ENCODE peak calls at places on chromosomes 2 and 18, in eight cellular contexts. U is endodermal cell; D is bronchial epithelial cell; S is left ventricle myocardium inferior; F is CD8-positive, alpha-beta T cell; J is Right ventricle myocardium superior; R is AML-193; I is naive B cell. L is an unnamed sample.

GRCh38 chr2:196234672-196235071 is 63.3 kb upstream of the STK17B start:
- DNase-seq in U (no peak), D (peak), S (no peak), F (peak), J (no peak), R (peak), I (no peak), L (peak)

GRCh38 chr2:16189019-16189850 is 248.9 kb downstream of the MYCN start:
- DNase-seq in U (no peak), D (no peak), S (no peak), F (no peak), J (no peak), R (no peak), I (no peak), L (no peak)

GRCh38 chr2:224711381-224711780 is 4.8 kb downstream of the CCDC195 start:
- DNase-seq in U (no peak), D (no peak), S (no peak), F (no peak), J (no peak), R (no peak), I (no peak), L (no peak)

GRCh38 chr2:73089270-73090030 is 17.9 kb upstream of the SFXN5 start:
- DNase-seq in U (peak), D (peak), S (peak), F (no peak), J (peak), R (no peak), I (no peak), L (peak)

GRCh38 chr18:48836231-48836805 is 114.4 kb downstream of the SMAD7 start:
- DNase-seq in U (no peak), D (no peak), S (no peak), F (no peak), J (no peak), R (no peak), I (no peak), L (no peak)

GRCh38 chr2:209648714-209649113 is 122.9 kb upstream of the UNC80 start:
- DNase-seq in U (no peak), D (no peak), S (no peak), F (no peak), J (no peak), R (no peak), I (no peak), L (peak)

GRCh38 chr2:227829337-227829736 is 15.7 kb downstream of the CCL20 start:
- DNase-seq in U (no peak), D (no peak), S (no peak), F (no peak), J (no peak), R (no peak), I (no peak), L (no peak)

GRCh38 chr2:237490805-237491194 is 3.7 kb downstream of the MLPH start:
- DNase-seq in U (no peak), D (no peak), S (no peak), F (no peak), J (no peak), R (no peak), I (no peak), L (no peak)

GRCh38 chr2:109269956-109270757 is 141.2 kb downstream of the SH3RF3 start:
- DNase-seq in U (no peak), D (no peak), S (no peak), F (no peak), J (no peak), R (no peak), I (no peak), L (peak)

GRCh38 chr18:48952287-48953095 is 1.7 kb upstream of the SMAD7 start:
- DNase-seq in U (peak), D (peak), S (peak), F (peak), J (peak), R (peak), I (peak), L (peak)

GRCh38 chr2:234986866-234987720 is 35.3 kb downstream of the SH3BP4 start:
- DNase-seq in U (no peak), D (no peak), S (no peak), F (no peak), J (no peak), R (no peak), I (no peak), L (no peak)

GRCh38 chr2:237437566-237437965 is 23.6 kb upstream of the COL6A3 start:
- DNase-seq in U (no peak), D (no peak), S (no peak), F (no peak), J (no peak), R (no peak), I (no peak), L (no peak)

GRCh38 chr18:32091724-32092421 is at the start of gene RNF138:
- DNase-seq in U (peak), D (peak), S (peak), F (peak), J (peak), R (peak), I (peak), L (peak)

GRCh38 chr2:72892506-72893173 is 5.4 kb downstream of the SPR start:
- DNase-seq in U (peak), D (peak), S (peak), F (peak), J (peak), R (peak), I (peak), L (peak)

GRCh38 chr18:55856191-55856590 is 268.2 kb upstream of the TCF4 start:
- DNase-seq in U (peak), D (peak), S (no peak), F (no peak), J (no peak), R (no peak), I (no peak), L (peak)

GRCh38 chr18:22703883-22704626 is 229.1 kb upstream of the RBBP8 start:
- DNase-seq in U (no peak), D (peak), S (no peak), F (peak), J (no peak), R (peak), I (peak), L (peak)

GRCh38 chr2:20611077-20611843 is 39.6 kb downstream of the HS1BP3 start:
- DNase-seq in U (peak), D (peak), S (peak), F (no peak), J (peak), R (no peak), I (no peak), L (no peak)

GRCh38 chr2:174344716-174345472 is 10.1 kb downstream of the SP9 start:
- DNase-seq in U (peak), D (peak), S (no peak), F (no peak), J (no peak), R (peak), I (no peak), L (peak)

GRCh38 chr18:12460874-12461273 is 53.1 kb downstream of the PRELID3A start:
- DNase-seq in U (no peak), D (no peak), S (no peak), F (no peak), J (no peak), R (no peak), I (no peak), L (no peak)

GRCh38 chr2:118146315-118147283 is 58.3 kb downstream of the INSIG2 start:
- DNase-seq in U (no peak), D (no peak), S (no peak), F (no peak), J (no peak), R (no peak), I (no peak), L (no peak)

GRCh38 chr2:240913810-240914644 is 7.9 kb downstream of the CROCC2 start:
- DNase-seq in U (peak), D (no peak), S (peak), F (peak), J (peak), R (peak), I (peak), L (peak)

GRCh38 chr2:42010743-42011298 is 37.0 kb upstream of the PKDCC start:
- DNase-seq in U (no peak), D (peak), S (no peak), F (no peak), J (no peak), R (no peak), I (no peak), L (peak)